ENCODE peak calls at places on chromosomes 11 and 22, in five cellular contexts. One of them, this sample, is unnamed.

GRCh38 chr11:125890447-125891100 is 3.1 kb downstream of the HYLS1 start:
- DNase-seq in HCT116: no peak
- DNase-seq in ovary: no peak
- DNase-seq in sigmoid colon: no peak
- DNase-seq in A549: no peak
- DNase-seq in this sample: no peak

GRCh38 chr11:72831521-72832300 is 17.5 kb downstream of the ATG16L2 start:
- DNase-seq in ovary: peak; percentile 89
- DNase-seq in A549: peak; percentile 74
- DNase-seq in HCT116: peak; percentile 54
- DNase-seq in sigmoid colon: peak; percentile 93
- DNase-seq in this sample: peak; percentile 91

GRCh38 chr11:63007920-63008319 is 7.7 kb downstream of the SLC22A8 start:
- DNase-seq in sigmoid colon: no peak
- DNase-seq in A549: no peak
- DNase-seq in ovary: no peak
- DNase-seq in HCT116: no peak
- DNase-seq in this sample: peak; percentile 45

GRCh38 chr22:42399315-42400271 is 32.6 kb downstream of the NFAM1 start:
- DNase-seq in ovary: peak; percentile 40
- DNase-seq in HCT116: no peak
- DNase-seq in sigmoid colon: no peak
- DNase-seq in A549: no peak
- DNase-seq in this sample: peak; percentile 43

GRCh38 chr22:35726933-35727332 is 9.3 kb downstream of the APOL5 start:
- DNase-seq in HCT116: no peak
- DNase-seq in sigmoid colon: no peak
- DNase-seq in ovary: no peak
- DNase-seq in A549: no peak
- DNase-seq in this sample: no peak

GRCh38 chr11:7690648-7691047 is 15.6 kb downstream of the OVCH2 start:
- DNase-seq in HCT116: no peak
- DNase-seq in A549: no peak
- DNase-seq in ovary: no peak
- DNase-seq in sigmoid colon: no peak
- DNase-seq in this sample: no peak

GRCh38 chr11:78465169-78465942 is 47.7 kb upstream of the GAB2 start:
- DNase-seq in ovary: no peak
- DNase-seq in HCT116: no peak
- DNase-seq in sigmoid colon: no peak
- DNase-seq in A549: no peak
- DNase-seq in this sample: no peak

GRCh38 chr11:102343789-102344188 is 3.2 kb upstream of the BIRC2 start:
- DNase-seq in ovary: no peak
- DNase-seq in HCT116: no peak
- DNase-seq in sigmoid colon: no peak
- DNase-seq in A549: no peak
- DNase-seq in this sample: no peak

GRCh38 chr22:45318558-45319318 is 9.0 kb downstream of the FAM118A start:
- DNase-seq in sigmoid colon: no peak
- DNase-seq in ovary: peak; percentile 49
- DNase-seq in A549: no peak
- DNase-seq in HCT116: no peak
- DNase-seq in this sample: no peak

GRCh38 chr11:84719935-84720577 is 907.1 kb downstream of the DLG2 start:
- DNase-seq in A549: no peak
- DNase-seq in HCT116: no peak
- DNase-seq in sigmoid colon: no peak
- DNase-seq in ovary: no peak
- DNase-seq in this sample: no peak

GRCh38 chr11:3123316-3123715 is 41.8 kb downstream of the OSBPL5 start:
- DNase-seq in HCT116: no peak
- DNase-seq in ovary: peak; percentile 85
- DNase-seq in A549: no peak
- DNase-seq in sigmoid colon: peak; percentile 96
- DNase-seq in this sample: peak; percentile 85

GRCh38 chr11:17974246-17974645 is 38.6 kb downstream of the SERGEF start:
- DNase-seq in sigmoid colon: no peak
- DNase-seq in ovary: no peak
- DNase-seq in HCT116: no peak
- DNase-seq in A549: no peak
- DNase-seq in this sample: no peak

GRCh38 chr11:13338437-13339069 is 61.0 kb downstream of the BMAL1 start:
- DNase-seq in ovary: no peak
- DNase-seq in HCT116: no peak
- DNase-seq in sigmoid colon: no peak
- DNase-seq in A549: peak; percentile 81
- DNase-seq in this sample: no peak

GRCh38 chr22:35892192-35892591 is 136.4 kb downstream of the RBFOX2 start:
- DNase-seq in A549: no peak
- DNase-seq in sigmoid colon: no peak
- DNase-seq in HCT116: no peak
- DNase-seq in ovary: no peak
- DNase-seq in this sample: no peak

GRCh38 chr11:117449111-117449693 is 121.5 kb downstream of the CEP164 start:
- DNase-seq in ovary: no peak
- DNase-seq in HCT116: no peak
- DNase-seq in A549: no peak
- DNase-seq in sigmoid colon: peak; percentile 26
- DNase-seq in this sample: no peak

GRCh38 chr11:90243534-90243933 is 20.7 kb upstream of the CHORDC1 start:
- DNase-seq in A549: no peak
- DNase-seq in HCT116: no peak
- DNase-seq in sigmoid colon: no peak
- DNase-seq in ovary: no peak
- DNase-seq in this sample: no peak

DNA sequence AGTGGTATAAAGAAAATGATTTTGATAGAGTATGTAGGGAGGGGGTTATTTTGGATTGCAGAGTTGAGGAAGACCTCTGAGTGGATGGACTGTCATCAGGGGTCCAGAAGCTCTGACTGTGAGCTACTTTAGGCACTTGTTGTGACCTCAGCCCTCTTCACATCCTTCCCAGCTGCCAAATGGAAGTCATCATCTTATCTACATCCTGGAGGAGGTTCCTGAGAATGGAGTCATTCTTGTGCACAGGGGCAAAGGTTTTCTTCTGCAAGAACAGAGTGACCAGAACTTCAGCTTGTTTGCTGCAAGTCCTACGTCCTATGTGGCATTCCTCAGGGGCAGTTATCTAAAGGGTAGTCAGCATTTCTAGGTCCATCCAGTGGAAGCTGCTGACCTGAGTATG is 393.8 kb downstream of the AASDHPPT start:
- DNase-seq in ovary: no peak
- DNase-seq in HCT116: no peak
- DNase-seq in sigmoid colon: no peak
- DNase-seq in A549: no peak
- DNase-seq in this sample: no peak
- TF ChIP-seq POLR2A in ovary: no peak
- TF ChIP-seq POLR2A in HCT116: no peak
- TF ChIP-seq POLR2A in sigmoid colon: no peak
- TF ChIP-seq POLR2A in A549: no peak
- TF ChIP-seq POLR2A in this sample: no peak

GRCh38 chr11:128421577-128421976 is 165.8 kb downstream of the ETS1 start:
- DNase-seq in HCT116: no peak
- DNase-seq in A549: no peak
- DNase-seq in sigmoid colon: no peak
- DNase-seq in ovary: no peak
- DNase-seq in this sample: no peak
- H3K4me1 ChIP-seq in HCT116: no peaks in the 10 kb centered on the region
- H3K4me1 ChIP-seq in A549: no peaks in the 10 kb centered on the region
- H3K4me1 ChIP-seq in sigmoid colon: no peaks in the 10 kb centered on the region
- H3K4me1 ChIP-seq in ovary: peaks cover 14% of the 10 kb centered on the region
- H3K4me1 ChIP-seq in this sample: peaks cover 19% of the 10 kb centered on the region

GRCh38 chr11:67271548-67272284 is 5.4 kb downstream of the GRK2 start:
- DNase-seq in ovary: peak; percentile 32
- DNase-seq in sigmoid colon: peak; percentile 62
- DNase-seq in HCT116: no peak
- DNase-seq in A549: no peak
- DNase-seq in this sample: no peak
- TF ChIP-seq POLR2A in ovary: no peak
- TF ChIP-seq POLR2A in sigmoid colon: no peak
- TF ChIP-seq POLR2A in HCT116: no peak
- TF ChIP-seq POLR2A in A549: no peak
- TF ChIP-seq POLR2A in this sample: no peak

GRCh38 chr22:48424201-48424627 is 1403.5 kb downstream of the BRD1 start:
- DNase-seq in A549: no peak
- DNase-seq in ovary: peak; percentile 13
- DNase-seq in sigmoid colon: no peak
- DNase-seq in HCT116: no peak
- DNase-seq in this sample: no peak
- H3K4me1 ChIP-seq in A549: peaks cover 24% of the 10 kb centered on the region
- H3K4me1 ChIP-seq in ovary: no peaks in the 10 kb centered on the region
- H3K4me1 ChIP-seq in sigmoid colon: no peaks in the 10 kb centered on the region
- H3K4me1 ChIP-seq in HCT116: no peaks in the 10 kb centered on the region
- H3K4me1 ChIP-seq in this sample: no peaks in the 10 kb centered on the region

DNA sequence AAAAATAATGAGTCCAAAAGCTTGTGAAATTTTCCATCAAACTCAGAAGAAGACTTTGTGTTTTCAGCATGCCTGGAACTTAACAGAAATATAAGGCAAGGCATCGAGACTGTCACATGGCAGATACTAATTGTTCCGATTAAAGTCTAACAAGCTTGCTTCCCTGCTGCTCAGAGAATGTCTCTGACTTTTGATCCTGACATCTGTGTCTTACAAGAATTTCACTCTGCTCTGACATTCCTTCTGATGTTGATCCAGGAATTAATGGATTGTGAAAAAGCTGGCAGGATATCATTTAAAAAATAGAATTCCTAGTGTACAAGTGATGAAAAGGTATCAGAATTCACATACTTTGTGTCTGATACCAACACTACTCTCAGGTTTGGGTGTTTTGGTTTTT is 170.1 kb downstream of the DCDC1 start:
- DNase-seq in A549: no peak
- DNase-seq in sigmoid colon: no peak
- DNase-seq in ovary: no peak
- DNase-seq in HCT116: no peak
- DNase-seq in this sample: no peak
- TF ChIP-seq POLR2A in A549: no peak
- TF ChIP-seq POLR2A in sigmoid colon: no peak
- TF ChIP-seq POLR2A in ovary: no peak
- TF ChIP-seq POLR2A in HCT116: no peak
- TF ChIP-seq POLR2A in this sample: no peak

DNA sequence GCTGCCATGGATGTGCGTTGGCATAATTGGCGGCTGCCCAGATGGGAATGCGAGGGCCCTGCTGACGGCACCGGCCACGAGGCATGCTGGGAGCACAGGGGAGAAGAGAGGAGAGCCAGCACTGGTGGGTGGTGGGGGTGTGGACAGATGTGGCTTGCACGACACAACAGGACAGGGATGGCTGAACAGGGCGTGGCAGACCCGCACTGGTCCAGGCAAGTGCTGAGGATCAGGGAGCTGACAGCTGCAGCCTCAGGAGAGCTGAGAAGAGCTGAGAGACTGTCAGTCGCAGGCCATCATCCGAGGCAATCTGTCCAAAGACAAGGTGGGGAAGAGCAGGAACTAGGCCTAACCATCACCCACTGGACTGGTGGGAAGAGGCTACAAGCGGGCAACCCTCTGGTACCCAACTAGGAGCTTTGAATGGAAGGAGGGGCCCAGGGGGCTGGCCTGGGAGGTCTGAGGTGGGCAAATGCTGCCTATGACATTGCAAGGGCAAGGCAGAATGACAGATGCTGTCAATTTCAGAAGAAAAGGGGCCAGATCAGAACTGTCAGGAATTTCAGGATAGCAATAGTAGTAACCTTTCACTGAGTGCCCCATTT is 2.4 kb downstream of the GNB1L start:
- DNase-seq in sigmoid colon: peak; percentile 69
- DNase-seq in HCT116: no peak
- DNase-seq in ovary: peak; percentile 45
- DNase-seq in A549: no peak
- DNase-seq in this sample: no peak
- H3K4me1 ChIP-seq in sigmoid colon: no peaks in the 10 kb centered on the region
- H3K4me1 ChIP-seq in HCT116: peaks cover 63% of the 10 kb centered on the region
- H3K4me1 ChIP-seq in ovary: peaks cover 12% of the 10 kb centered on the region
- H3K4me1 ChIP-seq in A549: peaks cover 32% of the 10 kb centered on the region
- H3K4me1 ChIP-seq in this sample: peaks cover 20% of the 10 kb centered on the region

GRCh38 chr11:77178150-77178549 is 50.1 kb downstream of the MYO7A start:
- DNase-seq in sigmoid colon: no peak
- DNase-seq in A549: no peak
- DNase-seq in ovary: no peak
- DNase-seq in HCT116: no peak
- DNase-seq in this sample: no peak

GRCh38 chr11:77176996-77177395 is 49.0 kb downstream of the MYO7A start:
- DNase-seq in sigmoid colon: no peak
- DNase-seq in ovary: no peak
- DNase-seq in A549: no peak
- DNase-seq in HCT116: no peak
- DNase-seq in this sample: no peak

GRCh38 chr11:77174559-77174958 is 46.5 kb downstream of the MYO7A start:
- DNase-seq in ovary: no peak
- DNase-seq in HCT116: no peak
- DNase-seq in sigmoid colon: no peak
- DNase-seq in A549: no peak
- DNase-seq in this sample: no peak

GRCh38 chr11:77175021-77175842 is 47.2 kb downstream of the MYO7A start:
- DNase-seq in sigmoid colon: peak; percentile 75
- DNase-seq in ovary: no peak
- DNase-seq in A549: no peak
- DNase-seq in HCT116: no peak
- DNase-seq in this sample: no peak

DNA sequence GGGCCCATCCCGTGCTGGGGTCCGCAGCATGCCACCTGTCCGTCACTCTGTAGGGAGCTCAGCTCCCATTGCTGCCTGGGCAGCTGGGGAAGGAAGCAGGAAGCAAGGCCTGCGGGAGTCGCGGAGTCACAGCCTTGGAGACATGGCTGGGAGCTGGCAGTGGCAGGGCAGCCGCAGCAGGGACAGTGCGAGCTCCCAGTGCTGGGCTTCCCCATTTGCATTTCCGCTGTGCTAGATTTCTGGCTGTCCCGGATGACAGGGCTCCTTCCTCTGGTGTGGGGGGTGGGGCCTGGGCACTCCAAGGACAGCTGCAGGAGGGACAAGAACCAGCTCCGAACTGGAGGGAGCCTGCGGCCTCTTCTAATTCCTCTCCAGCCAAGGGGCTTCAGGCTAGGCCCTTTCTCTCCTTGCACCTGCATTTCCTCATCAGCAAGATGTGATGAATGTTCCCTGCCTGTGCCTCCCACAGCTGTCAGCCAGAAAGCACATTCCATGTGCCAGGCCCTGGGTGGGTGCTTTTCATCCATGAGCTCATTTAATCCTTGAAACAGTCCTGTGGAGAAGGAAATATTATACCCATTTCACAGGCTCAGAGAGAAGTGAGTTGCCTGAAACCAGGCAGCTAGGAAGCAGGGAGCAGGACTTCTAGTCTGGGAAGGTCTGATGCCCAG is 48.0 kb downstream of the MYO7A start:
- DNase-seq in sigmoid colon: peak; percentile 80
- DNase-seq in ovary: no peak
- DNase-seq in A549: no peak
- DNase-seq in HCT116: no peak
- DNase-seq in this sample: peak; percentile 46
- TF ChIP-seq POLR2A in sigmoid colon: no peak
- TF ChIP-seq POLR2A in ovary: no peak
- TF ChIP-seq POLR2A in A549: no peak
- TF ChIP-seq POLR2A in HCT116: no peak
- TF ChIP-seq POLR2A in this sample: no peak

DNA sequence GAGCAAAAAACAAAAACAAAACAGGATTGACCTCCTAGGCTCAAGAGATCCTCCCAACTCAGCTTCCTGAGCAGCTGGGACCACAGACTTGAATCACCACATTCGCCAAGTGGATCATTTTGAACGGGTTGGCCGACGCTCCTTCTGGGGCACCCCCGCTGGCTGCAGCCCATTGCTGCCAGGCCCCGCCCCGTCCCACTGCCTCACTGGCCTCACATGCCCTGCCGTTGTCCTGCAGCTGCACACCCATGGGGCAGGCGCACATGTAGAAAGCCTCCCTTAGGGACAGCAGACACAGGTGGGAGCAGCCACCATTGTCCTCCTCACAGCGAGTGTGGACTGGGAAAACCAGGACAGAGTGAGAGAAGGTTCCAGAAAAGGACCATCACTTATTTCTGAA is 154.5 kb downstream of the CRYBB2 start:
- DNase-seq in ovary: no peak
- DNase-seq in A549: no peak
- DNase-seq in sigmoid colon: no peak
- DNase-seq in HCT116: no peak
- DNase-seq in this sample: no peak
- H3K4me1 ChIP-seq in ovary: no peaks in the 10 kb centered on the region
- H3K4me1 ChIP-seq in A549: no peaks in the 10 kb centered on the region
- H3K4me1 ChIP-seq in sigmoid colon: no peaks in the 10 kb centered on the region
- H3K4me1 ChIP-seq in HCT116: no peaks in the 10 kb centered on the region
- H3K4me1 ChIP-seq in this sample: no peaks in the 10 kb centered on the region